ENCODE peak calls at places on chromosome 3, in seven cellular contexts. X, N, F, M, B, U and L are unnamed samples.

GRCh38 chr3:46369675-46370132 is 1.0 kb upstream of the CCR5 start:
- DNase-seq in B (no peak), U (no peak), N (no peak), M (peak), X (no peak), F (no peak), L (peak)

GRCh38 chr3:30611613-30612421 is 5.4 kb downstream of the TGFBR2 start:
- DNase-seq in B (no peak), N (no peak), X (no peak), F (no peak), M (no peak), U (no peak), L (no peak)

GRCh38 chr3:58260261-58260731 is 22.7 kb downstream of the ABHD6 start:
- DNase-seq in B (no peak), N (no peak), F (no peak), U (no peak), M (peak), X (no peak), L (peak)

GRCh38 chr3:65245133-65246076 is 557.6 kb upstream of the ADAMTS9 start:
- DNase-seq in X (no peak), F (no peak), N (no peak), M (no peak), B (no peak), U (no peak), L (no peak)

GRCh38 chr3:4850928-4851265 is 128.3 kb upstream of the BHLHE40 start:
- DNase-seq in M (peak), B (no peak), N (no peak), F (no peak), X (no peak), U (no peak), L (peak)

GRCh38 chr3:75254685-75255084 is 409.4 kb upstream of the FRG2C start:
- DNase-seq in M (no peak), X (no peak), F (no peak), N (no peak), U (no peak), B (no peak), L (no peak)

GRCh38 chr3:13715961-13716360 is 163.9 kb downstream of the WNT7A start:
- DNase-seq in F (no peak), B (no peak), N (no peak), U (no peak), M (no peak), X (no peak), L (no peak)

GRCh38 chr3:146128939-146129338 is 32.0 kb downstream of the PLOD2 start:
- DNase-seq in X (no peak), M (no peak), U (no peak), F (no peak), B (no peak), N (no peak), L (no peak)

GRCh38 chr3:113035387-113035982 is 44.7 kb downstream of the GTPBP8 start:
- DNase-seq in F (no peak), M (peak), U (no peak), B (peak), X (no peak), N (peak), L (peak)

GRCh38 chr3:185151959-185152432 is 864 bp downstream of the C3orf70 start:
- DNase-seq in U (no peak), X (no peak), N (no peak), B (no peak), M (no peak), F (no peak), L (no peak)

GRCh38 chr3:48915296-48915695 is 3.3 kb upstream of the ARIH2 start:
- DNase-seq in F (no peak), M (peak), B (no peak), X (no peak), U (no peak), N (no peak), L (peak)

GRCh38 chr3:14947105-14947885 is at the start of gene NR2C2:
- DNase-seq in N (peak), F (peak), U (peak), B (peak), M (peak), X (peak), L (peak)